ENCODE peak calls at places on chromosomes 5 and 9, in four cellular contexts. N is left cardiac atrium, E is tibial artery, O is amniotic stem cell. G is an unnamed sample.
A peak's percentile ranks its signal among the peaks of the same experiment; 100 is the strongest.

GRCh38 chr5:85049020-85049419 is 664.3 kb upstream of the EDIL3 start:
- DNase-seq in N (no peak), E (no peak), O (peak; percentile 77), G (peak; percentile 24)

GRCh38 chr5:24649531-24649930 is 4.8 kb upstream of the CDH10 start:
- DNase-seq in N (no peak), E (no peak), O (no peak), G (no peak)

GRCh38 chr9:70675868-70676370 is 261.5 kb upstream of the KLF9 start:
- DNase-seq in N (no peak), E (no peak), O (no peak), G (no peak)

GRCh38 chr5:129177451-129177850 is 82.9 kb downstream of the ISOC1 start:
- DNase-seq in N (no peak), E (no peak), O (no peak), G (no peak)

GRCh38 chr5:112906637-112907036 is 15.4 kb downstream of the REEP5 start:
- DNase-seq in N (no peak), E (no peak), O (no peak), G (no peak)

GRCh38 chr5:51433052-51433710 is 49.9 kb downstream of the ISL1 start:
- DNase-seq in N (no peak), E (no peak), O (no peak), G (no peak)

GRCh38 chr5:152193391-152194107 is 211.5 kb downstream of the NMUR2 start:
- DNase-seq in N (no peak), E (no peak), O (no peak), G (no peak)

GRCh38 chr5:176629853-176630680 is at the start of the genes EIF4E1B and SNCB:
- DNase-seq in N (peak; percentile 53), E (no peak), O (no peak), G (no peak)

GRCh38 chr5:76273491-76273890 is 129.6 kb upstream of the IQGAP2 start:
- DNase-seq in N (no peak), E (no peak), O (no peak), G (no peak)

GRCh38 chr5:16616536-16617271 is at the start of gene RETREG1:
- DNase-seq in N (peak; percentile 82), E (peak; percentile 71), O (no peak), G (no peak)

GRCh38 chr9:114754574-114754973 is 51.3 kb downstream of the TNFSF15 start:
- DNase-seq in N (no peak), E (no peak), O (no peak), G (no peak)

GRCh38 chr9:78023003-78023741 is 8.4 kb downstream of the GNAQ start:
- DNase-seq in N (no peak), E (no peak), O (no peak), G (peak; percentile 43)